ENCODE peak calls at places on chromosomes 11 and 22, in five cellular contexts. One of them, this sample, is unnamed.

GRCh38 chr11:7667460-7667859 is 5.8 kb downstream of the CYB5R2 start:
- DNase-seq in body of pancreas: no peak
- DNase-seq in CD8-positive, alpha-beta memory T cell: no peak
- DNase-seq in spleen: no peak
- DNase-seq in ovary: no peak
- DNase-seq in this sample: no peak

GRCh38 chr22:27220349-27220748 is 563.0 kb downstream of the MIAT start:
- DNase-seq in body of pancreas: no peak
- DNase-seq in CD8-positive, alpha-beta memory T cell: no peak
- DNase-seq in spleen: no peak
- DNase-seq in ovary: no peak
- DNase-seq in this sample: no peak

GRCh38 chr11:75339685-75340409 is 11.6 kb downstream of the ARRB1 start:
- DNase-seq in body of pancreas: no peak
- DNase-seq in CD8-positive, alpha-beta memory T cell: no peak
- DNase-seq in spleen: no peak
- DNase-seq in ovary: no peak
- DNase-seq in this sample: no peak

GRCh38 chr11:96324912-96325311 is 18.1 kb downstream of the MAML2 start:
- DNase-seq in body of pancreas: no peak
- DNase-seq in CD8-positive, alpha-beta memory T cell: no peak
- DNase-seq in spleen: no peak
- DNase-seq in ovary: no peak
- DNase-seq in this sample: no peak

GRCh38 chr11:19792510-19792909 is 79.9 kb downstream of the NAV2 start:
- DNase-seq in body of pancreas: no peak
- DNase-seq in CD8-positive, alpha-beta memory T cell: no peak
- DNase-seq in spleen: no peak
- DNase-seq in ovary: no peak
- DNase-seq in this sample: no peak

GRCh38 chr11:1155274-1155693 is 2.5 kb upstream of the MUC5AC start:
- DNase-seq in body of pancreas: no peak
- DNase-seq in CD8-positive, alpha-beta memory T cell: no peak
- DNase-seq in spleen: no peak
- DNase-seq in ovary: no peak
- DNase-seq in this sample: no peak

GRCh38 chr11:16001899-16002426 is 354.4 kb downstream of the SOX6 start:
- DNase-seq in body of pancreas: peak; percentile 35
- DNase-seq in CD8-positive, alpha-beta memory T cell: no peak
- DNase-seq in spleen: no peak
- DNase-seq in ovary: no peak
- DNase-seq in this sample: no peak

GRCh38 chr22:19815093-19815822 is 39.4 kb downstream of the GNB1L start:
- DNase-seq in body of pancreas: no peak
- DNase-seq in CD8-positive, alpha-beta memory T cell: no peak
- DNase-seq in spleen: no peak
- DNase-seq in ovary: no peak
- DNase-seq in this sample: no peak

GRCh38 chr11:111707039-111707690 is 59.0 kb downstream of the PPP2R1B start:
- DNase-seq in body of pancreas: peak; percentile 88
- DNase-seq in CD8-positive, alpha-beta memory T cell: no peak
- DNase-seq in spleen: no peak
- DNase-seq in ovary: peak; percentile 82
- DNase-seq in this sample: peak; percentile 61

GRCh38 chr11:67374571-67375276 is 1.3 kb upstream of the CLCF1 start:
- DNase-seq in body of pancreas: no peak
- DNase-seq in CD8-positive, alpha-beta memory T cell: no peak
- DNase-seq in spleen: peak; percentile 78
- DNase-seq in ovary: no peak
- DNase-seq in this sample: no peak

GRCh38 chr22:38418589-38418988 is 36.4 kb downstream of the KCNJ4 start:
- DNase-seq in body of pancreas: no peak
- DNase-seq in CD8-positive, alpha-beta memory T cell: no peak
- DNase-seq in spleen: peak; percentile 35
- DNase-seq in ovary: no peak
- DNase-seq in this sample: no peak

GRCh38 chr11:35664977-35665441 is 2.4 kb downstream of the TRIM44 start:
- DNase-seq in body of pancreas: no peak
- DNase-seq in CD8-positive, alpha-beta memory T cell: no peak
- DNase-seq in spleen: no peak
- DNase-seq in ovary: no peak
- DNase-seq in this sample: no peak

GRCh38 chr11:47326198-47326597 is 26.3 kb downstream of the MYBPC3 start:
- DNase-seq in body of pancreas: no peak
- DNase-seq in CD8-positive, alpha-beta memory T cell: no peak
- DNase-seq in spleen: no peak
- DNase-seq in ovary: no peak
- DNase-seq in this sample: no peak

GRCh38 chr11:130916238-130916855 is at the start of gene SNX19:
- DNase-seq in body of pancreas: peak; percentile 93
- DNase-seq in CD8-positive, alpha-beta memory T cell: peak; percentile 87
- DNase-seq in spleen: peak; percentile 99
- DNase-seq in ovary: peak; percentile 96
- DNase-seq in this sample: peak; percentile 95

GRCh38 chr11:125390949-125391348 is 105.1 kb downstream of the FEZ1 start:
- DNase-seq in body of pancreas: no peak
- DNase-seq in CD8-positive, alpha-beta memory T cell: no peak
- DNase-seq in spleen: no peak
- DNase-seq in ovary: no peak
- DNase-seq in this sample: no peak

GRCh38 chr22:47568700-47569099 is 806.2 kb downstream of the TBC1D22A start:
- DNase-seq in body of pancreas: no peak
- DNase-seq in CD8-positive, alpha-beta memory T cell: no peak
- DNase-seq in spleen: no peak
- DNase-seq in ovary: no peak
- DNase-seq in this sample: no peak

GRCh38 chr11:73532310-73532709 is 65.6 kb downstream of the FAM168A start:
- DNase-seq in body of pancreas: no peak
- DNase-seq in CD8-positive, alpha-beta memory T cell: no peak
- DNase-seq in spleen: no peak
- DNase-seq in ovary: no peak
- DNase-seq in this sample: no peak

GRCh38 chr22:36160499-36160942 is at the start of gene APOL3:
- DNase-seq in body of pancreas: peak; percentile 71
- DNase-seq in CD8-positive, alpha-beta memory T cell: peak; percentile 22
- DNase-seq in spleen: peak; percentile 87
- DNase-seq in ovary: peak; percentile 72
- DNase-seq in this sample: peak; percentile 93

GRCh38 chr11:7512525-7513209 is 1.1 kb upstream of the PPFIBP2 start:
- DNase-seq in body of pancreas: peak; percentile 86
- DNase-seq in CD8-positive, alpha-beta memory T cell: no peak
- DNase-seq in spleen: peak; percentile 93
- DNase-seq in ovary: peak; percentile 83
- DNase-seq in this sample: peak; percentile 84

GRCh38 chr11:19995131-19995530 is 165.1 kb downstream of the DBX1 start:
- DNase-seq in body of pancreas: peak; percentile 14
- DNase-seq in CD8-positive, alpha-beta memory T cell: no peak
- DNase-seq in spleen: no peak
- DNase-seq in ovary: no peak
- DNase-seq in this sample: no peak

GRCh38 chr22:47333625-47334024 is 571.2 kb downstream of the TBC1D22A start:
- DNase-seq in body of pancreas: peak; percentile 8
- DNase-seq in CD8-positive, alpha-beta memory T cell: no peak
- DNase-seq in spleen: no peak
- DNase-seq in ovary: no peak
- DNase-seq in this sample: no peak

GRCh38 chr11:12717851-12718291 is 43.6 kb downstream of the TEAD1 start:
- DNase-seq in body of pancreas: no peak
- DNase-seq in CD8-positive, alpha-beta memory T cell: no peak
- DNase-seq in spleen: no peak
- DNase-seq in ovary: no peak
- DNase-seq in this sample: no peak

GRCh38 chr11:64146036-64146943 is 19.6 kb downstream of the MACROD1 start:
- DNase-seq in body of pancreas: peak; percentile 66
- DNase-seq in CD8-positive, alpha-beta memory T cell: peak; percentile 42
- DNase-seq in spleen: peak; percentile 87
- DNase-seq in ovary: no peak
- DNase-seq in this sample: no peak

GRCh38 chr11:86456075-86456939 is 81.6 kb downstream of the CCDC81 start:
- DNase-seq in body of pancreas: peak; percentile 85
- DNase-seq in CD8-positive, alpha-beta memory T cell: peak; percentile 66
- DNase-seq in spleen: peak; percentile 87
- DNase-seq in ovary: peak; percentile 88
- DNase-seq in this sample: peak; percentile 90

GRCh38 chr11:12746593-12747097 is 72.4 kb downstream of the TEAD1 start:
- DNase-seq in body of pancreas: peak; percentile 42
- DNase-seq in CD8-positive, alpha-beta memory T cell: no peak
- DNase-seq in spleen: no peak
- DNase-seq in ovary: peak; percentile 95
- DNase-seq in this sample: peak; percentile 70

GRCh38 chr11:68825603-68826002 is 16.1 kb downstream of the CPT1A start:
- DNase-seq in body of pancreas: peak; percentile 66
- DNase-seq in CD8-positive, alpha-beta memory T cell: peak; percentile 34
- DNase-seq in spleen: peak; percentile 84
- DNase-seq in ovary: no peak
- DNase-seq in this sample: no peak

GRCh38 chr22:49624421-49625177 is 203.1 kb downstream of the BRD1 start:
- DNase-seq in body of pancreas: no peak
- DNase-seq in CD8-positive, alpha-beta memory T cell: no peak
- DNase-seq in spleen: peak; percentile 37
- DNase-seq in ovary: no peak
- DNase-seq in this sample: no peak

GRCh38 chr22:47213571-47214230 is 451.3 kb downstream of the TBC1D22A start:
- DNase-seq in body of pancreas: no peak
- DNase-seq in CD8-positive, alpha-beta memory T cell: no peak
- DNase-seq in spleen: peak; percentile 82
- DNase-seq in ovary: peak; percentile 60
- DNase-seq in this sample: no peak

GRCh38 chr22:17472886-17473285 is 90.4 kb upstream of the SLC25A18 start:
- DNase-seq in body of pancreas: no peak
- DNase-seq in CD8-positive, alpha-beta memory T cell: no peak
- DNase-seq in spleen: no peak
- DNase-seq in ovary: no peak
- DNase-seq in this sample: no peak

GRCh38 chr22:17477401-17477833 is 85.9 kb upstream of the SLC25A18 start:
- DNase-seq in body of pancreas: peak; percentile 30
- DNase-seq in CD8-positive, alpha-beta memory T cell: no peak
- DNase-seq in spleen: no peak
- DNase-seq in ovary: no peak
- DNase-seq in this sample: peak; percentile 23

GRCh38 chr22:17475318-17476212 is 87.7 kb upstream of the SLC25A18 start:
- DNase-seq in body of pancreas: no peak
- DNase-seq in CD8-positive, alpha-beta memory T cell: no peak
- DNase-seq in spleen: no peak
- DNase-seq in ovary: no peak
- DNase-seq in this sample: no peak

GRCh38 chr22:17479129-17479528 is 84.2 kb upstream of the SLC25A18 start:
- DNase-seq in body of pancreas: no peak
- DNase-seq in CD8-positive, alpha-beta memory T cell: no peak
- DNase-seq in spleen: no peak
- DNase-seq in ovary: no peak
- DNase-seq in this sample: no peak

DNA sequence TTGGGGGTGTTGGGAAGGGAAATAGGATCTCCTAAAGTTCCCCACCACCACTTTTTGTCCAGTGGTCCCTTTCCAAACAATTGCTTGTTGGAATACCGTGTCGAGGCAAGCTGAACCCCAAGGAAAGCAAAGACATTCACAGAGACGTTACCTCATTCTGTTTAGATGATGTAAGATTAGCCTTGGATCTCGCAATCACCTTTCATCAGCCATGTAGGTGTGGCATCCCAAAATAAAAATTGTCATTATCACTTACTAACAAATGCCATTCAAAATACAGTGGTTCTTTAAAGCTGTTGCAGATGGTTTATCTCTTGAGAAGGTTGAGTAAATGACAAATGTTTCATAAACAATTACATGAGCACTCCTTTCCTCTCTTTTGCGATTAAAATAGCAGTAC is 86.5 kb upstream of the SLC25A18 start:
- DNase-seq in body of pancreas: no peak
- DNase-seq in CD8-positive, alpha-beta memory T cell: no peak
- DNase-seq in spleen: no peak
- DNase-seq in ovary: no peak
- DNase-seq in this sample: no peak
- H3K4me3 ChIP-seq in body of pancreas: no peak overlapping the region
- H3K4me3 ChIP-seq in CD8-positive, alpha-beta memory T cell: no peak overlapping the region
- H3K4me3 ChIP-seq in spleen: no peak overlapping the region
- H3K4me3 ChIP-seq in ovary: no peak overlapping the region
- H3K4me3 ChIP-seq in this sample: peak overlapping the region; percentile 7

DNA sequence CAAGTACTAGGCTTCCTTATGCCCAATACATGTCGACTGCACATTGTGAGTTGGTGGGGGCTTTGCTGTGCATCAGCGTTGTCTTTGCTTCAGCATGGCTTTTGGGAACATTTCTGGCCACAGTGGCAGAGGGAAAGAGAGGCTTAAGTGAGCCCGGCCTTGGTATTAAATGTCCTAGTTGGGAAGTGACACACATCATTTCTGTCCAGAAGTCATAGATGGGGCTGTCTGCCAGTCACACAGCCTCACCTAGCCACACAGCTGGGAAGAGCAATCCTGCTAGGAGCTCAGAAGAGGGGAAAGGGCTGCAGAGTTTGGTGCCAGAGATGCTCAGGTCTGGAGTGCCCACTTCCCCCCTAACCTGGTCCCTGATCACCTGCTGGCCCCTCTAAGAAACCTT is 27.6 kb downstream of the TREH start:
- DNase-seq in body of pancreas: no peak
- DNase-seq in CD8-positive, alpha-beta memory T cell: no peak
- DNase-seq in spleen: no peak
- DNase-seq in ovary: peak; percentile 9
- DNase-seq in this sample: no peak
- H3K36me3 ChIP-seq in body of pancreas: no peaks in the 10 kb centered on the region
- H3K36me3 ChIP-seq in CD8-positive, alpha-beta memory T cell: no peaks in the 10 kb centered on the region
- H3K36me3 ChIP-seq in spleen: peaks cover 19% of the 10 kb centered on the region
- H3K36me3 ChIP-seq in ovary: no peaks in the 10 kb centered on the region
- H3K36me3 ChIP-seq in this sample: peaks cover 6% of the 10 kb centered on the region

DNA sequence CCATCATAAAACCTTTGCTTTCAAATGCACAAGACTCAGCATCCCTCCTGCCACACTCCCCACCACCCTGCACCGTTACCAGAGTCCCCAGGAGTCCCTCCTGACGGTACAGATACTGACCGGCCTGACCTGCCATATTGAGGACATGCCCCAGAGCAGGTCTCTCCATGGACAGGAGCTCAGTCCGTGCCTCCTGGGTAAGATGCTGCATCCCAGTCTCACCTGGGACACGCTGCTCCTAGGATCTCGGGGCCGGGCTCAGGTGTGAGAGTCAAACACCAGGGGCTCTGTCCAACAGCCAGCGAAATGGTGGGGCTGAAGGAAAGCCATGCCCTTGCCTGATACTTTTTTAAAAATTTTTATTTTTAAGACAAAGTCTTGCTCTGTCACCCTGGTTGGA is 328.3 kb downstream of the SHANK2 start:
- DNase-seq in body of pancreas: no peak
- DNase-seq in CD8-positive, alpha-beta memory T cell: no peak
- DNase-seq in spleen: no peak
- DNase-seq in ovary: no peak
- DNase-seq in this sample: no peak
- H3K9me3 ChIP-seq in body of pancreas: peaks cover 12% of the 10 kb centered on the region
- H3K9me3 ChIP-seq in CD8-positive, alpha-beta memory T cell: no peaks in the 10 kb centered on the region
- H3K9me3 ChIP-seq in spleen: peaks cover 33% of the 10 kb centered on the region
- H3K9me3 ChIP-seq in ovary: peaks cover 3% of the 10 kb centered on the region
- H3K9me3 ChIP-seq in this sample: peaks cover 39% of the 10 kb centered on the region

DNA sequence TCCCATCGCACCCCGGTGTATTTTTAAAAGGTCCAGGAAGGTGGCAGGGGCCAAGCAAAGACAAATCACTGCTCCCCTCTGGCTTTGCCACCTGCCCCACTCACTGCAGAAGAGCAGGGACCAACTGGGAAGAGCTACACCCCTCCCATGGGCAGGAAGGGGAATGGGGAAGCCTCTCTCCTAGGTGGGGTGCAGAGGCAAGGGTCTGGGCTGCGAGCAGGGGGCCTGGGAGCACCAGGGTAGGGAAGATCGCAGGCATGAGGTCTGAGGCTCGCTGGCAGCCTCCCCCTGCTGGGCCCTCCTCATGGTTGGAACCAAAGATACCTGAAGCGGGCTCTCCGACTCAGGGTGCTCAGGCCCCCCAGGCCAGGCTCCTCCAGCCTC is 36.8 kb downstream of the PISD start:
- DNase-seq in body of pancreas: no peak
- DNase-seq in CD8-positive, alpha-beta memory T cell: no peak
- DNase-seq in spleen: no peak
- DNase-seq in ovary: no peak
- DNase-seq in this sample: no peak
- H3K4me3 ChIP-seq in body of pancreas: no peak overlapping the region
- H3K4me3 ChIP-seq in CD8-positive, alpha-beta memory T cell: no peak overlapping the region
- H3K4me3 ChIP-seq in spleen: peak overlapping the region; percentile 20
- H3K4me3 ChIP-seq in ovary: peak overlapping the region; percentile 11
- H3K4me3 ChIP-seq in this sample: peak overlapping the region; percentile 22